ENCODE peak calls at places on chromosomes 3 and 15, in ten cellular contexts. One of them, this sample, is unnamed.
A peak's percentile ranks its signal among the peaks of the same experiment; 100 is the strongest.

GRCh38 chr15:55991841-55992768 is 1.3 kb downstream of the NEDD4 start:
- DNase-seq in CD8-positive, alpha-beta T cell: no peak
- DNase-seq in progenitor cell of endocrine pancreas: no peak
- DNase-seq in GM06990: no peak
- DNase-seq in lower lobe of right lung: no peak
- DNase-seq in upper lobe of right lung: no peak
- DNase-seq in cardiac muscle cell: no peak
- DNase-seq in fibroblast of pulmonary artery: peak; percentile 17
- DNase-seq in H1: no peak
- DNase-seq in foreskin keratinocyte: no peak
- DNase-seq in this sample: no peak

GRCh38 chr3:152444029-152444641 is 175.4 kb downstream of the MBNL1 start:
- DNase-seq in CD8-positive, alpha-beta T cell: no peak
- DNase-seq in upper lobe of right lung: no peak
- DNase-seq in fibroblast of pulmonary artery: peak; percentile 82
- DNase-seq in progenitor cell of endocrine pancreas: no peak
- DNase-seq in lower lobe of right lung: no peak
- DNase-seq in foreskin keratinocyte: peak; percentile 40
- DNase-seq in cardiac muscle cell: peak; percentile 78
- DNase-seq in H1: no peak
- DNase-seq in GM06990: peak; percentile 45
- DNase-seq in this sample: no peak

GRCh38 chr15:85479071-85479647 is 98.8 kb downstream of the AKAP13 start:
- DNase-seq in CD8-positive, alpha-beta T cell: no peak
- DNase-seq in lower lobe of right lung: no peak
- DNase-seq in H1: peak; percentile 3
- DNase-seq in fibroblast of pulmonary artery: peak; percentile 70
- DNase-seq in GM06990: no peak
- DNase-seq in progenitor cell of endocrine pancreas: no peak
- DNase-seq in foreskin keratinocyte: peak; percentile 86
- DNase-seq in cardiac muscle cell: peak; percentile 78
- DNase-seq in upper lobe of right lung: no peak
- DNase-seq in this sample: no peak

GRCh38 chr15:35725353-35725752 is 179.4 kb upstream of the DPH6 start:
- DNase-seq in fibroblast of pulmonary artery: peak; percentile 54
- DNase-seq in GM06990: no peak
- DNase-seq in upper lobe of right lung: no peak
- DNase-seq in foreskin keratinocyte: peak; percentile 72
- DNase-seq in H1: no peak
- DNase-seq in cardiac muscle cell: peak; percentile 40
- DNase-seq in progenitor cell of endocrine pancreas: no peak
- DNase-seq in CD8-positive, alpha-beta T cell: no peak
- DNase-seq in lower lobe of right lung: no peak
- DNase-seq in this sample: no peak

GRCh38 chr15:78149805-78150751 is 916 bp downstream of the IDH3A start:
- DNase-seq in upper lobe of right lung: no peak
- DNase-seq in foreskin keratinocyte: peak; percentile 25
- DNase-seq in CD8-positive, alpha-beta T cell: no peak
- DNase-seq in GM06990: no peak
- DNase-seq in cardiac muscle cell: peak; percentile 18
- DNase-seq in progenitor cell of endocrine pancreas: no peak
- DNase-seq in H1: no peak
- DNase-seq in lower lobe of right lung: no peak
- DNase-seq in fibroblast of pulmonary artery: peak; percentile 13
- DNase-seq in this sample: no peak

GRCh38 chr3:32045091-32045964 is 61.1 kb upstream of the GPD1L start:
- DNase-seq in GM06990: no peak
- DNase-seq in progenitor cell of endocrine pancreas: peak; percentile 17
- DNase-seq in cardiac muscle cell: peak; percentile 79
- DNase-seq in lower lobe of right lung: no peak
- DNase-seq in foreskin keratinocyte: peak; percentile 85
- DNase-seq in fibroblast of pulmonary artery: peak; percentile 70
- DNase-seq in CD8-positive, alpha-beta T cell: no peak
- DNase-seq in upper lobe of right lung: no peak
- DNase-seq in H1: no peak
- DNase-seq in this sample: no peak

GRCh38 chr15:29631076-29632070 is 190.9 kb downstream of the TJP1 start:
- DNase-seq in upper lobe of right lung: peak; percentile 67
- DNase-seq in cardiac muscle cell: no peak
- DNase-seq in lower lobe of right lung: no peak
- DNase-seq in GM06990: no peak
- DNase-seq in fibroblast of pulmonary artery: no peak
- DNase-seq in progenitor cell of endocrine pancreas: no peak
- DNase-seq in H1: no peak
- DNase-seq in foreskin keratinocyte: no peak
- DNase-seq in CD8-positive, alpha-beta T cell: no peak
- DNase-seq in this sample: no peak

GRCh38 chr15:55319537-55320325 is 709 bp downstream of the PIGB start:
- DNase-seq in cardiac muscle cell: peak; percentile 38
- DNase-seq in foreskin keratinocyte: peak; percentile 3
- DNase-seq in H1: no peak
- DNase-seq in CD8-positive, alpha-beta T cell: no peak
- DNase-seq in progenitor cell of endocrine pancreas: no peak
- DNase-seq in GM06990: peak; percentile 23
- DNase-seq in upper lobe of right lung: no peak
- DNase-seq in fibroblast of pulmonary artery: peak; percentile 23
- DNase-seq in lower lobe of right lung: no peak
- DNase-seq in this sample: no peak

GRCh38 chr15:73959801-73960200 is 32.3 kb downstream of the STOML1 start:
- DNase-seq in upper lobe of right lung: peak; percentile 6
- DNase-seq in GM06990: no peak
- DNase-seq in foreskin keratinocyte: no peak
- DNase-seq in CD8-positive, alpha-beta T cell: no peak
- DNase-seq in fibroblast of pulmonary artery: no peak
- DNase-seq in lower lobe of right lung: no peak
- DNase-seq in H1: no peak
- DNase-seq in progenitor cell of endocrine pancreas: no peak
- DNase-seq in cardiac muscle cell: no peak
- DNase-seq in this sample: no peak

GRCh38 chr15:41465822-41466421 is 27.8 kb upstream of the ITPKA start:
- DNase-seq in progenitor cell of endocrine pancreas: no peak
- DNase-seq in lower lobe of right lung: no peak
- DNase-seq in H1: no peak
- DNase-seq in fibroblast of pulmonary artery: peak; percentile 82
- DNase-seq in upper lobe of right lung: no peak
- DNase-seq in GM06990: no peak
- DNase-seq in foreskin keratinocyte: peak; percentile 28
- DNase-seq in CD8-positive, alpha-beta T cell: no peak
- DNase-seq in cardiac muscle cell: peak; percentile 76
- DNase-seq in this sample: no peak

GRCh38 chr15:43872416-43873020 is 45.7 kb downstream of the WDR76 start:
- DNase-seq in CD8-positive, alpha-beta T cell: no peak
- DNase-seq in progenitor cell of endocrine pancreas: peak; percentile 33
- DNase-seq in GM06990: no peak
- DNase-seq in lower lobe of right lung: no peak
- DNase-seq in H1: peak; percentile 27
- DNase-seq in foreskin keratinocyte: peak; percentile 34
- DNase-seq in cardiac muscle cell: peak; percentile 88
- DNase-seq in upper lobe of right lung: no peak
- DNase-seq in fibroblast of pulmonary artery: peak; percentile 90
- DNase-seq in this sample: no peak

GRCh38 chr3:54518011-54518675 is 395.8 kb downstream of the CACNA2D3 start:
- DNase-seq in progenitor cell of endocrine pancreas: no peak
- DNase-seq in lower lobe of right lung: no peak
- DNase-seq in foreskin keratinocyte: no peak
- DNase-seq in upper lobe of right lung: no peak
- DNase-seq in GM06990: no peak
- DNase-seq in fibroblast of pulmonary artery: no peak
- DNase-seq in H1: no peak
- DNase-seq in cardiac muscle cell: no peak
- DNase-seq in CD8-positive, alpha-beta T cell: no peak
- DNase-seq in this sample: no peak

GRCh38 chr3:137409584-137409983 is 354.5 kb upstream of the SOX14 start:
- DNase-seq in H1: no peak
- DNase-seq in CD8-positive, alpha-beta T cell: no peak
- DNase-seq in progenitor cell of endocrine pancreas: no peak
- DNase-seq in upper lobe of right lung: no peak
- DNase-seq in fibroblast of pulmonary artery: no peak
- DNase-seq in foreskin keratinocyte: no peak
- DNase-seq in lower lobe of right lung: no peak
- DNase-seq in GM06990: no peak
- DNase-seq in cardiac muscle cell: no peak
- DNase-seq in this sample: no peak

GRCh38 chr3:188348445-188349244 is 194.7 kb downstream of the LPP start:
- DNase-seq in CD8-positive, alpha-beta T cell: no peak
- DNase-seq in cardiac muscle cell: peak; percentile 99
- DNase-seq in foreskin keratinocyte: peak; percentile 97
- DNase-seq in progenitor cell of endocrine pancreas: no peak
- DNase-seq in H1: no peak
- DNase-seq in lower lobe of right lung: peak; percentile 58
- DNase-seq in fibroblast of pulmonary artery: peak; percentile 97
- DNase-seq in upper lobe of right lung: no peak
- DNase-seq in GM06990: no peak
- DNase-seq in this sample: peak; percentile 75

GRCh38 chr3:132730891-132731580 is 8.8 kb upstream of the NPHP3 start:
- DNase-seq in progenitor cell of endocrine pancreas: no peak
- DNase-seq in H1: no peak
- DNase-seq in upper lobe of right lung: no peak
- DNase-seq in GM06990: peak; percentile 3
- DNase-seq in lower lobe of right lung: no peak
- DNase-seq in CD8-positive, alpha-beta T cell: no peak
- DNase-seq in foreskin keratinocyte: peak; percentile 45
- DNase-seq in fibroblast of pulmonary artery: peak; percentile 76
- DNase-seq in cardiac muscle cell: peak; percentile 76
- DNase-seq in this sample: no peak
- TF ChIP-seq CTCF in progenitor cell of endocrine pancreas: peak; percentile 65
- TF ChIP-seq CTCF in H1: peak; percentile 74
- TF ChIP-seq CTCF in upper lobe of right lung: peak; percentile 47
- TF ChIP-seq CTCF in GM06990: peak; percentile 41
- TF ChIP-seq CTCF in lower lobe of right lung: peak; percentile 33
- TF ChIP-seq CTCF in CD8-positive, alpha-beta T cell: no peak
- TF ChIP-seq CTCF in foreskin keratinocyte: peak; percentile 68
- TF ChIP-seq CTCF in fibroblast of pulmonary artery: peak; percentile 50
- TF ChIP-seq CTCF in cardiac muscle cell: peak; percentile 49
- TF ChIP-seq CTCF in this sample: no peak

DNA sequence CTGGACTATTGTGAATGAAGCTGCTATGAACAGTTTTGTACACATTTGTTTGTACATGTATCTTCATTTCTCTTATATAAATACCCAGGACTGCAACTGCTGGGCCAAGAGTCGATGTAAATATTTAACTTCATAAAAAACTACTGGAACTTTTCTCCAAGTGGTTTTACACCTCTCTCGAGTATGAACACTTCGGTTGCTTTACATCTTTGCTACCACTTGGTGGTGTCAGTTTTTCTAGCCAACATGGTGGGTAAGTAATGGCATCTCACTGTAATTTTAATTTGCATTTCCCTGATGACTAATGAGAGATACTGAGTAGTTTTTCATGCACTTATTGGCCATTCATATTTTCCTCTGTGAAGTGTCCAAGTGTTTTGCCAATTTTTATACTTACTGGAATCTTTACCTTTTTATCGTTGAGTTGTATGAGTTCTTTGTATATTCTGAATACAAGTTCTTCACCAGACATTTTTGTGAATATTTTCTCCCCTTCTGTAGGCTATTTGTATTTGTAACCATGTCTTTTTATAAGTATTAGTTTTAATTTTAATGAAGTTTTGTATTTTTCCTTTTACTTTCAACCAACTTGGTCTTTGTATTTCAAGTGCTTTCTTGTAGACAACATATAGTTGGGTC is 44.4 kb downstream of the PCOLCE2 start:
- DNase-seq in upper lobe of right lung: no peak
- DNase-seq in foreskin keratinocyte: peak; percentile 63
- DNase-seq in H1: no peak
- DNase-seq in cardiac muscle cell: peak; percentile 58
- DNase-seq in GM06990: no peak
- DNase-seq in lower lobe of right lung: no peak
- DNase-seq in CD8-positive, alpha-beta T cell: no peak
- DNase-seq in fibroblast of pulmonary artery: peak; percentile 51
- DNase-seq in progenitor cell of endocrine pancreas: no peak
- DNase-seq in this sample: no peak
- TF ChIP-seq CTCF in upper lobe of right lung: peak; percentile 49
- TF ChIP-seq CTCF in foreskin keratinocyte: peak; percentile 82
- TF ChIP-seq CTCF in H1: peak; percentile 42
- TF ChIP-seq CTCF in cardiac muscle cell: peak; percentile 58
- TF ChIP-seq CTCF in GM06990: peak; percentile 53
- TF ChIP-seq CTCF in lower lobe of right lung: peak; percentile 32
- TF ChIP-seq CTCF in CD8-positive, alpha-beta T cell: no peak
- TF ChIP-seq CTCF in fibroblast of pulmonary artery: peak; percentile 67
- TF ChIP-seq CTCF in progenitor cell of endocrine pancreas: peak; percentile 52
- TF ChIP-seq CTCF in this sample: no peak

DNA sequence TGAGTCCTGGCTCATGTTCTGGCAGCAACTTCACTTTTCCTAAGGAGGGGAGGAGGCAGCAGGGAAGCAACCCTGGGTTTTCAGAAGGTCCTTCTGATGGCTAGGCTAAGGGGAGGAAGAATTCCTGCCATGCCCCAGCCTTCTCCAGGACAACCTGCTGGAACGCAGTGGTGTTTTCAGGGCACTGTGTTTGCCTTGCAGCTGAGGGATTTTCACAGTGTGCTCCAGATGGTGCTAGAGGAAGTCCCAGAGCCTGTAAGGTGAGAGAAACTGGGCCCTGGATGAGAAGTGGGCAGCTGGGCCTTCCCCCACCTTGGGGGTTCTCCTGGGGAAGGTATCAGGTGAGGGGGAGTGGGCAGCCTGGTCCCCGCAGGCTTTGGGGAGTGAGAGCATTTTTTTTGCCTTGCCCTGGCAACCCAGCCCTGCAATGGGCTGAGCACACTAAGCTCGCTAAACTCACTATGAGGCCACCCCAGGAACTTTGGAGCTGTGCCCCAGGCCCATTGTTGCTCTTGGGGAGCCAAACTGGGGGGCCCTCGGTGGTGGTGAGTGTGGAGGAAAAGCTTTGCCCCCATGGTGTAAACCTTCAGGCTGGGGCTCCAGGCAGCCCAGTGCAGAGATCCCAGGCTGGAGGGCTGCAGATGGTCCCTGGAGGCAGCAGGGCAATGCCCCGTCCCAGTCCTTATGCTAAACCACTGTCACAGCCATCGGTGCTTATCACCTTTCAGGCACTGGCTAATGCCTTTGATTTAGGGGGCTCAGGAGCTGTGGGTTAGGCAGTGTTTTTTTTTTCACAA is 41.0 kb downstream of the ACAA1 start:
- DNase-seq in CD8-positive, alpha-beta T cell: no peak
- DNase-seq in H1: no peak
- DNase-seq in progenitor cell of endocrine pancreas: no peak
- DNase-seq in fibroblast of pulmonary artery: no peak
- DNase-seq in foreskin keratinocyte: no peak
- DNase-seq in cardiac muscle cell: no peak
- DNase-seq in upper lobe of right lung: peak; percentile 52
- DNase-seq in lower lobe of right lung: no peak
- DNase-seq in GM06990: no peak
- DNase-seq in this sample: no peak
- TF ChIP-seq CTCF in CD8-positive, alpha-beta T cell: no peak
- TF ChIP-seq CTCF in H1: no peak
- TF ChIP-seq CTCF in progenitor cell of endocrine pancreas: no peak
- TF ChIP-seq CTCF in fibroblast of pulmonary artery: no peak
- TF ChIP-seq CTCF in foreskin keratinocyte: no peak
- TF ChIP-seq CTCF in cardiac muscle cell: no peak
- TF ChIP-seq CTCF in upper lobe of right lung: no peak
- TF ChIP-seq CTCF in lower lobe of right lung: no peak
- TF ChIP-seq CTCF in GM06990: no peak
- TF ChIP-seq CTCF in this sample: no peak

DNA sequence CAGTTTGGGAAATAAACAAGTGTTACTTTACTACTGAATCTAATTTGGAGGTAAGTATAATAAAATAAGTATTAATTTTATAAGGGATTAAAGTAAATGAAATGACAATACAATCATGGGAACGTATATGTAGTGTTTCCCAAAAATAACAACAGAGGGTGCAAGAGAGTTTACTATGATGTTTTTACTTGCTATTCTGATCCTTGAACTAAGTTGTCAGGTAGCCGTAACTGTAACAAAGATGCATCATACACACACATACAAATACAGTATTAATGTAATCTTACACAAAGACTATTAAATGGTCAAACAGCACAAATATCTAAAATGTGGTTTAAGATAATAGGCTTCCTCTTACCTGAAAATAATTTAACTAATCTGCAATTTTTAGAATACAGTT is 311.4 kb downstream of the TBC1D5 start:
- DNase-seq in GM06990: no peak
- DNase-seq in cardiac muscle cell: peak; percentile 61
- DNase-seq in upper lobe of right lung: no peak
- DNase-seq in foreskin keratinocyte: peak; percentile 42
- DNase-seq in fibroblast of pulmonary artery: peak; percentile 72
- DNase-seq in progenitor cell of endocrine pancreas: no peak
- DNase-seq in lower lobe of right lung: no peak
- DNase-seq in CD8-positive, alpha-beta T cell: no peak
- DNase-seq in H1: no peak
- DNase-seq in this sample: no peak
- TF ChIP-seq CTCF in GM06990: peak; percentile 33
- TF ChIP-seq CTCF in cardiac muscle cell: peak; percentile 55
- TF ChIP-seq CTCF in upper lobe of right lung: peak; percentile 50
- TF ChIP-seq CTCF in foreskin keratinocyte: peak; percentile 72
- TF ChIP-seq CTCF in fibroblast of pulmonary artery: peak; percentile 58
- TF ChIP-seq CTCF in progenitor cell of endocrine pancreas: peak; percentile 58
- TF ChIP-seq CTCF in lower lobe of right lung: peak; percentile 39
- TF ChIP-seq CTCF in CD8-positive, alpha-beta T cell: peak; percentile 30
- TF ChIP-seq CTCF in H1: no peak
- TF ChIP-seq CTCF in this sample: no peak

This sample was measured in mesothelial cell of epicardium.